ENCODE peak calls at places on chromosomes 2 and 18, in five cellular contexts. One of them, this sample, is unnamed.

GRCh38 chr18:77512152-77512551 is 262.5 kb downstream of the GALR1 start:
- DNase-seq in BE2C: no peak
- DNase-seq in neural progenitor cell: no peak
- DNase-seq in AG04450: no peak
- DNase-seq in GM23338: no peak
- DNase-seq in this sample: no peak

GRCh38 chr2:118989481-118989880 is 47.5 kb downstream of the MARCO start:
- DNase-seq in BE2C: no peak
- DNase-seq in neural progenitor cell: no peak
- DNase-seq in AG04450: no peak
- DNase-seq in GM23338: no peak
- DNase-seq in this sample: no peak

GRCh38 chr2:97870396-97870843 is 125.3 kb downstream of the TMEM131 start:
- DNase-seq in BE2C: no peak
- DNase-seq in neural progenitor cell: no peak
- DNase-seq in AG04450: peak
- DNase-seq in GM23338: no peak
- DNase-seq in this sample: no peak

GRCh38 chr2:2655451-2655850 is 324.4 kb upstream of the MYT1L start:
- DNase-seq in BE2C: no peak
- DNase-seq in neural progenitor cell: no peak
- DNase-seq in AG04450: no peak
- DNase-seq in GM23338: no peak
- DNase-seq in this sample: no peak

GRCh38 chr2:206353685-206354084 is 79.2 kb downstream of the ZDBF2 start:
- DNase-seq in BE2C: no peak
- DNase-seq in neural progenitor cell: no peak
- DNase-seq in AG04450: no peak
- DNase-seq in GM23338: no peak
- DNase-seq in this sample: no peak

GRCh38 chr2:215746507-215747243 is 266.7 kb downstream of the MREG start:
- DNase-seq in BE2C: no peak
- DNase-seq in neural progenitor cell: no peak
- DNase-seq in AG04450: no peak
- DNase-seq in GM23338: no peak
- DNase-seq in this sample: no peak

GRCh38 chr2:30912056-30912455 is 104.8 kb upstream of the CAPN13 start:
- DNase-seq in BE2C: no peak
- DNase-seq in neural progenitor cell: no peak
- DNase-seq in AG04450: no peak
- DNase-seq in GM23338: no peak
- DNase-seq in this sample: no peak

GRCh38 chr2:120683081-120683480 is 52.6 kb upstream of the GLI2 start:
- DNase-seq in BE2C: no peak
- DNase-seq in neural progenitor cell: no peak
- DNase-seq in AG04450: no peak
- DNase-seq in GM23338: no peak
- DNase-seq in this sample: no peak

GRCh38 chr2:129812071-129812470 is 167.4 kb upstream of the RAB6C start:
- DNase-seq in BE2C: no peak
- DNase-seq in neural progenitor cell: no peak
- DNase-seq in AG04450: no peak
- DNase-seq in GM23338: no peak
- DNase-seq in this sample: no peak

GRCh38 chr2:60553992-60554648 is 666 bp upstream of the BCL11A start:
- DNase-seq in BE2C: peak
- DNase-seq in neural progenitor cell: peak
- DNase-seq in AG04450: no peak
- DNase-seq in GM23338: peak
- DNase-seq in this sample: peak

GRCh38 chr2:181268174-181268867 is 188.9 kb upstream of the ITGA4 start:
- DNase-seq in BE2C: no peak
- DNase-seq in neural progenitor cell: no peak
- DNase-seq in AG04450: no peak
- DNase-seq in GM23338: no peak
- DNase-seq in this sample: no peak

GRCh38 chr2:33395660-33396249 is 80.7 kb upstream of the RASGRP3 start:
- DNase-seq in BE2C: peak
- DNase-seq in neural progenitor cell: peak
- DNase-seq in AG04450: no peak
- DNase-seq in GM23338: peak
- DNase-seq in this sample: peak

GRCh38 chr18:75178376-75178775 is 30.6 kb downstream of the PTGR3 start:
- DNase-seq in BE2C: no peak
- DNase-seq in neural progenitor cell: no peak
- DNase-seq in AG04450: no peak
- DNase-seq in GM23338: no peak
- DNase-seq in this sample: peak

GRCh38 chr2:74080346-74080745 is 67.4 kb downstream of the BOLA3 start:
- DNase-seq in BE2C: no peak
- DNase-seq in neural progenitor cell: no peak
- DNase-seq in AG04450: no peak
- DNase-seq in GM23338: peak
- DNase-seq in this sample: peak
- TF ChIP-seq CTCF in BE2C: no peak
- TF ChIP-seq CTCF in neural progenitor cell: peak
- TF ChIP-seq CTCF in AG04450: peak
- TF ChIP-seq CTCF in GM23338: peak
- TF ChIP-seq CTCF in this sample: peak

GRCh38 chr2:213284105-213285090 is at the start of gene SPAG16:
- DNase-seq in BE2C: peak
- DNase-seq in neural progenitor cell: peak
- DNase-seq in AG04450: peak
- DNase-seq in GM23338: peak
- DNase-seq in this sample: peak

GRCh38 chr2:213288913-213289700 is 4.8 kb downstream of the SPAG16 start:
- DNase-seq in BE2C: peak
- DNase-seq in neural progenitor cell: no peak
- DNase-seq in AG04450: no peak
- DNase-seq in GM23338: no peak
- DNase-seq in this sample: no peak

GRCh38 chr2:213281156-213281555 is 3.1 kb upstream of the SPAG16 start:
- DNase-seq in BE2C: no peak
- DNase-seq in neural progenitor cell: no peak
- DNase-seq in AG04450: no peak
- DNase-seq in GM23338: no peak
- DNase-seq in this sample: no peak

GRCh38 chr2:213279961-213280360 is 4.3 kb upstream of the SPAG16 start:
- DNase-seq in BE2C: no peak
- DNase-seq in neural progenitor cell: no peak
- DNase-seq in AG04450: no peak
- DNase-seq in GM23338: no peak
- DNase-seq in this sample: no peak

DNA sequence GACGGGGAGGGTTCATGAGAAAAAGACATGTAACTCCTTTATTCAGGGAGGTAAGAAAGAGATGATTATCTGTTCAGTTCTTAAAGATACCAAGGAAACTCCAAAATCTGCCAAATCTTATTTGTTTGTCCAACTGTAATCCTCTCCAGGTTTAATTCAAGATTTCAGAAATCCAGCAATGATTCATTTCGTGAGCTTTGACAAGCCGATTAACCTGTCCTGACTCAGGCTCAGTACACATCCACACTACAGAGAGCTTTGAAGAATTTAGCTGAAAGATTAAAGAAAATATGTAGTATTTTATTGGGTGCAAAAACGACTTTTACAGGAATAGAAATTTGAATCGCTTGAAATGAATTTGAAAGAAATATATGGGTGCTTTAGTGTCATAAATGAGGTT is 1.1 kb downstream of the SPAG16 start:
- DNase-seq in BE2C: no peak
- DNase-seq in neural progenitor cell: no peak
- DNase-seq in AG04450: no peak
- DNase-seq in GM23338: no peak
- DNase-seq in this sample: no peak
- H3K4me3 ChIP-seq in BE2C: peak
- H3K4me3 ChIP-seq in neural progenitor cell: peak
- H3K4me3 ChIP-seq in AG04450: peak
- H3K4me3 ChIP-seq in GM23338: peak
- H3K4me3 ChIP-seq in this sample: peak

GRCh38 chr2:41410011-41410410 is 637.8 kb upstream of the PKDCC start:
- DNase-seq in BE2C: peak
- DNase-seq in neural progenitor cell: no peak
- DNase-seq in AG04450: no peak
- DNase-seq in GM23338: no peak
- DNase-seq in this sample: no peak

GRCh38 chr2:41413813-41414485 is 633.9 kb upstream of the PKDCC start:
- DNase-seq in BE2C: no peak
- DNase-seq in neural progenitor cell: no peak
- DNase-seq in AG04450: no peak
- DNase-seq in GM23338: no peak
- DNase-seq in this sample: no peak

GRCh38 chr2:41409328-41409727 is 638.5 kb upstream of the PKDCC start:
- DNase-seq in BE2C: no peak
- DNase-seq in neural progenitor cell: peak
- DNase-seq in AG04450: no peak
- DNase-seq in GM23338: peak
- DNase-seq in this sample: no peak

GRCh38 chr2:41420219-41420618 is 627.6 kb upstream of the PKDCC start:
- DNase-seq in BE2C: no peak
- DNase-seq in neural progenitor cell: no peak
- DNase-seq in AG04450: no peak
- DNase-seq in GM23338: no peak
- DNase-seq in this sample: no peak

GRCh38 chr2:41414486-41415230 is 633.2 kb upstream of the PKDCC start:
- DNase-seq in BE2C: peak
- DNase-seq in neural progenitor cell: peak
- DNase-seq in AG04450: no peak
- DNase-seq in GM23338: peak
- DNase-seq in this sample: peak
- TF ChIP-seq CTCF in BE2C: peak
- TF ChIP-seq CTCF in neural progenitor cell: peak
- TF ChIP-seq CTCF in AG04450: peak
- TF ChIP-seq CTCF in GM23338: peak
- TF ChIP-seq CTCF in this sample: peak

GRCh38 chr18:70291295-70291574 is 2.4 kb downstream of the SOCS6 start:
- DNase-seq in BE2C: no peak
- DNase-seq in neural progenitor cell: no peak
- DNase-seq in AG04450: no peak
- DNase-seq in GM23338: no peak
- DNase-seq in this sample: no peak

GRCh38 chr18:70290482-70291294 is 1.8 kb downstream of the SOCS6 start:
- DNase-seq in BE2C: no peak
- DNase-seq in neural progenitor cell: no peak
- DNase-seq in AG04450: no peak
- DNase-seq in GM23338: no peak
- DNase-seq in this sample: no peak

GRCh38 chr18:70294471-70295191 is 5.8 kb downstream of the SOCS6 start:
- DNase-seq in BE2C: no peak
- DNase-seq in neural progenitor cell: peak
- DNase-seq in AG04450: no peak
- DNase-seq in GM23338: no peak
- DNase-seq in this sample: no peak

GRCh38 chr18:70293166-70293565 is 4.3 kb downstream of the SOCS6 start:
- DNase-seq in BE2C: peak
- DNase-seq in neural progenitor cell: no peak
- DNase-seq in AG04450: no peak
- DNase-seq in GM23338: no peak
- DNase-seq in this sample: no peak

GRCh38 chr18:70292628-70293027 is 3.8 kb downstream of the SOCS6 start:
- DNase-seq in BE2C: no peak
- DNase-seq in neural progenitor cell: no peak
- DNase-seq in AG04450: no peak
- DNase-seq in GM23338: no peak
- DNase-seq in this sample: no peak
- H3K4me3 ChIP-seq in BE2C: no peak
- H3K4me3 ChIP-seq in neural progenitor cell: no peak
- H3K4me3 ChIP-seq in AG04450: no peak
- H3K4me3 ChIP-seq in GM23338: no peak
- H3K4me3 ChIP-seq in this sample: no peak

GRCh38 chr18:8703781-8704301 is 1.5 kb upstream of the MTCL1 start:
- DNase-seq in BE2C: no peak
- DNase-seq in neural progenitor cell: no peak
- DNase-seq in AG04450: no peak
- DNase-seq in GM23338: no peak
- DNase-seq in this sample: peak

GRCh38 chr18:8705941-8706544 is 687 bp downstream of the MTCL1 start:
- DNase-seq in BE2C: no peak
- DNase-seq in neural progenitor cell: peak
- DNase-seq in AG04450: no peak
- DNase-seq in GM23338: peak
- DNase-seq in this sample: peak

GRCh38 chr18:8705280-8705940 is at the start of gene MTCL1:
- DNase-seq in BE2C: peak
- DNase-seq in neural progenitor cell: peak
- DNase-seq in AG04450: no peak
- DNase-seq in GM23338: peak
- DNase-seq in this sample: peak

GRCh38 chr18:8703181-8703638 is 2.1 kb upstream of the MTCL1 start:
- DNase-seq in BE2C: no peak
- DNase-seq in neural progenitor cell: peak
- DNase-seq in AG04450: no peak
- DNase-seq in GM23338: peak
- DNase-seq in this sample: peak

DNA sequence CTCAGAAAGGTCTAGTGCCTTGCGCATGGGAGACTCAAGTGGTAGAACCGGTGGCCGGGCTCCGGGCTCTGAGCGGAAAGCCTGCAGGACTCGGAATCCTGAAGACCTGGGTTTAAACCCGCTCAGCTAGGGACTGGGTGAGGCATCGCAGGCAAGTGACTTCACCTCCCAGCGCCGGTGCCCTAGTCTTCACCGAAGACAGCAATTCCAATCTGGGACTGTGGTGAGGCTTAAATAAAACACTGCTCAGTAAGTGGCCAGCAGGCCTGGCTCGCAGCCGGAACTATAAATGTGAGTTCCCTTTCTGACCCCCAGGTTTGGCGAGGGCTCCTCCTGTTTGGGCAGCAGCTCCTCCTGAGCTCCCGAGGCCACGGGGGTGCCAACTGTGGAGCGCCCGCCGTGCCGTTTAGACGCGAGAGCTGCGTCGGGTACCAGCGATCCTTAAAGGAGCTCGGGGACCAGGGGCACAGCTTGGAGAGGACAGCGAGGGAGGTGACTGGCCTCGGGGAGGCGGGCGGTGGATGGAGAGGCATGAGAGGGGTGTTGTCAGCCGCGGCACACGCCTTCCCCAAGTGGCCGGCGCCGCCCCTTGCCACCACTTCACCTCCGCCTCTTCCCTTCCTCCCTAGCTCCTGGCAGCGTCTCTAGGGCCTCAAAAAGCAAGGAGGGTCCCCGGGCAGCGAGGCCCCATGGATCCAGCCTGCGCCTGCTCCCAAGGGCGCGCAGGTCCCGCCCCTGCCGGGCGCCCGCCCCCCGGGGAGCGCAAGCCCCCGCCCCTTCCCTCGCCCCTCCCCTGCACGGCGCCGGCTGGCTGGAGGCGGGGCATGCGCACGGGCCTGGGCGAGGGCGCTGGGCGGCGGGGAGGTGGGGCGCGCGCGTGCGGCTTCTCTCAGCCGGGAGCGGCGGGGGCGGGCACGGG is 736 bp upstream of the MTCL1 start:
- DNase-seq in BE2C: peak
- DNase-seq in neural progenitor cell: peak
- DNase-seq in AG04450: peak
- DNase-seq in GM23338: peak
- DNase-seq in this sample: peak
- TF ChIP-seq CTCF in BE2C: no peak
- TF ChIP-seq CTCF in neural progenitor cell: no peak
- TF ChIP-seq CTCF in AG04450: no peak
- TF ChIP-seq CTCF in GM23338: no peak
- TF ChIP-seq CTCF in this sample: peak

GRCh38 chr2:70133521-70134348 is 46.5 kb downstream of the PCBP1 start:
- DNase-seq in BE2C: no peak
- DNase-seq in neural progenitor cell: no peak
- DNase-seq in AG04450: no peak
- DNase-seq in GM23338: no peak
- DNase-seq in this sample: no peak
- H3K4me3 ChIP-seq in BE2C: no peak
- H3K4me3 ChIP-seq in neural progenitor cell: no peak
- H3K4me3 ChIP-seq in AG04450: no peak
- H3K4me3 ChIP-seq in GM23338: no peak
- H3K4me3 ChIP-seq in this sample: no peak